ENCODE peak calls at places on chromosomes 4 and X, in eight cellular contexts. One of them, this sample, is unnamed.

GRCh38 chrX:49838374-49838773 is 9.3 kb downstream of the PAGE4 start:
- DNase-seq in NCI-H1092: peak; percentile 19
- DNase-seq in T-helper 1 cell: no peak
- DNase-seq in NCI-H748 treated with DMSO at 0.1 percent for 48 hours: peak; percentile 11
- DNase-seq in right cardiac atrium: no peak
- DNase-seq in ELR: peak; percentile 33
- DNase-seq in H9: peak; percentile 40
- DNase-seq in fibroblast of lung: peak; percentile 3
- DNase-seq in this sample: no peak

GRCh38 chrX:10045327-10046000 is 78.3 kb downstream of the CLDN34 start:
- DNase-seq in NCI-H1092: no peak
- DNase-seq in T-helper 1 cell: no peak
- DNase-seq in NCI-H748 treated with DMSO at 0.1 percent for 48 hours: no peak
- DNase-seq in right cardiac atrium: peak; percentile 71
- DNase-seq in ELR: no peak
- DNase-seq in H9: no peak
- DNase-seq in fibroblast of lung: no peak
- DNase-seq in this sample: no peak

GRCh38 chrX:10158279-10158939 is 1.6 kb downstream of the CLCN4 start:
- DNase-seq in NCI-H1092: peak; percentile 50
- DNase-seq in T-helper 1 cell: no peak
- DNase-seq in NCI-H748 treated with DMSO at 0.1 percent for 48 hours: peak; percentile 24
- DNase-seq in right cardiac atrium: peak; percentile 78
- DNase-seq in ELR: no peak
- DNase-seq in H9: peak; percentile 67
- DNase-seq in fibroblast of lung: no peak
- DNase-seq in this sample: no peak

GRCh38 chr4:122152699-122153328 is 683 bp downstream of the BLTP1 start:
- DNase-seq in NCI-H1092: peak; percentile 2
- DNase-seq in T-helper 1 cell: peak; percentile 42
- DNase-seq in NCI-H748 treated with DMSO at 0.1 percent for 48 hours: peak; percentile 22
- DNase-seq in right cardiac atrium: peak; percentile 69
- DNase-seq in ELR: peak; percentile 47
- DNase-seq in H9: peak; percentile 63
- DNase-seq in fibroblast of lung: peak; percentile 36
- DNase-seq in this sample: no peak

GRCh38 chrX:97315939-97316338 is 432.2 kb downstream of the RPA4 start:
- DNase-seq in NCI-H1092: no peak
- DNase-seq in T-helper 1 cell: no peak
- DNase-seq in NCI-H748 treated with DMSO at 0.1 percent for 48 hours: no peak
- DNase-seq in right cardiac atrium: no peak
- DNase-seq in ELR: peak; percentile 17
- DNase-seq in H9: peak; percentile 46
- DNase-seq in fibroblast of lung: no peak
- DNase-seq in this sample: no peak

GRCh38 chrX:85391185-85391878 is 11.9 kb upstream of the POF1B start:
- DNase-seq in NCI-H1092: no peak
- DNase-seq in T-helper 1 cell: no peak
- DNase-seq in NCI-H748 treated with DMSO at 0.1 percent for 48 hours: no peak
- DNase-seq in right cardiac atrium: no peak
- DNase-seq in ELR: no peak
- DNase-seq in H9: no peak
- DNase-seq in fibroblast of lung: no peak
- DNase-seq in this sample: no peak

GRCh38 chrX:44036336-44036735 is 63.1 kb upstream of the NDP start:
- DNase-seq in NCI-H1092: no peak
- DNase-seq in T-helper 1 cell: no peak
- DNase-seq in NCI-H748 treated with DMSO at 0.1 percent for 48 hours: no peak
- DNase-seq in right cardiac atrium: no peak
- DNase-seq in ELR: peak; percentile 33
- DNase-seq in H9: no peak
- DNase-seq in fibroblast of lung: peak; percentile 93
- DNase-seq in this sample: no peak

GRCh38 chr4:99071159-99071558 is 17.4 kb downstream of the ADH5 start:
- DNase-seq in NCI-H1092: no peak
- DNase-seq in T-helper 1 cell: no peak
- DNase-seq in NCI-H748 treated with DMSO at 0.1 percent for 48 hours: no peak
- DNase-seq in right cardiac atrium: no peak
- DNase-seq in ELR: no peak
- DNase-seq in H9: no peak
- DNase-seq in fibroblast of lung: no peak
- DNase-seq in this sample: no peak

GRCh38 chr4:46937493-46937892 is 28.4 kb upstream of the COX7B2 start:
- DNase-seq in NCI-H1092: no peak
- DNase-seq in T-helper 1 cell: no peak
- DNase-seq in NCI-H748 treated with DMSO at 0.1 percent for 48 hours: no peak
- DNase-seq in right cardiac atrium: no peak
- DNase-seq in ELR: no peak
- DNase-seq in H9: no peak
- DNase-seq in fibroblast of lung: peak; percentile 22
- DNase-seq in this sample: no peak

GRCh38 chrX:42530027-42530426 is 247.9 kb downstream of the PPP1R2C start:
- DNase-seq in NCI-H1092: no peak
- DNase-seq in T-helper 1 cell: no peak
- DNase-seq in NCI-H748 treated with DMSO at 0.1 percent for 48 hours: no peak
- DNase-seq in right cardiac atrium: no peak
- DNase-seq in ELR: peak; percentile 1
- DNase-seq in H9: no peak
- DNase-seq in fibroblast of lung: peak; percentile 89
- DNase-seq in this sample: no peak

This sample was measured in chondrocyte.